ENCODE peak calls at places on chromosomes 7 and 10, in eight cellular contexts. E is retinal pigment epithelial cell, N is H1, P is A549, W is ascending aorta, F is tibial artery, O is upper lobe of right lung, U is foreskin fibroblast. V is an unnamed sample.

GRCh38 chr7:30252885-30253795 is 31.3 kb upstream of the ZNRF2 start:
- DNase-seq in E (peak), N (no peak), P (no peak), W (no peak), F (peak), O (peak), U (no peak), V (no peak)

GRCh38 chr10:21100871-21101514 is 203.9 kb upstream of the NEBL start:
- DNase-seq in E (no peak), N (no peak), P (no peak), W (no peak), F (no peak), O (no peak), U (peak), V (peak)

GRCh38 chr10:86579883-86580548 is 58.4 kb upstream of the WAPL start:
- DNase-seq in E (no peak), N (no peak), P (no peak), W (no peak), F (no peak), O (no peak), U (no peak), V (no peak)

GRCh38 chr10:93413252-93413689 is 68.9 kb downstream of the MYOF start:
- DNase-seq in E (no peak), N (no peak), P (no peak), W (no peak), F (no peak), O (no peak), U (peak), V (no peak)

GRCh38 chr7:12923971-12924370 is 236.5 kb downstream of the ARL4A start:
- DNase-seq in E (no peak), N (no peak), P (no peak), W (no peak), F (no peak), O (no peak), U (peak), V (no peak)

GRCh38 chr7:155950898-155951553 is 138.8 kb upstream of the SHH start:
- DNase-seq in E (no peak), N (no peak), P (peak), W (no peak), F (no peak), O (no peak), U (no peak), V (no peak)

GRCh38 chr7:149794665-149795064 is 21.3 kb upstream of the ZNF467 start:
- DNase-seq in E (no peak), N (no peak), P (no peak), W (no peak), F (no peak), O (no peak), U (no peak), V (no peak)

GRCh38 chr7:5755704-5756131 is 25.7 kb downstream of the RNF216 start:
- DNase-seq in E (no peak), N (no peak), P (no peak), W (no peak), F (no peak), O (no peak), U (peak), V (peak)

GRCh38 chr7:7595451-7595850 is 28.8 kb downstream of the MIOS start:
- DNase-seq in E (no peak), N (no peak), P (peak), W (no peak), F (no peak), O (no peak), U (no peak), V (peak)

GRCh38 chr7:155705656-155706360 is 61.3 kb downstream of the RBM33 start:
- DNase-seq in E (no peak), N (no peak), P (no peak), W (no peak), F (no peak), O (no peak), U (no peak), V (no peak)

GRCh38 chr7:155490697-155491628 is 33.0 kb downstream of the EN2 start:
- DNase-seq in E (no peak), N (no peak), P (no peak), W (no peak), F (no peak), O (peak), U (no peak), V (peak)

GRCh38 chr7:26492816-26493215 is 201.2 kb downstream of the SNX10 start:
- DNase-seq in E (no peak), N (no peak), P (no peak), W (no peak), F (no peak), O (no peak), U (no peak), V (no peak)

GRCh38 chr7:7944619-7945282 is 23.8 kb upstream of the GLCCI1 start:
- DNase-seq in E (no peak), N (no peak), P (no peak), W (no peak), F (no peak), O (no peak), U (no peak), V (no peak)

GRCh38 chr10:11908536-11908935 is 85.4 kb downstream of the PROSER2 start:
- DNase-seq in E (no peak), N (no peak), P (no peak), W (no peak), F (peak), O (no peak), U (no peak), V (no peak)

GRCh38 chr7:91940171-91940570 is 491 bp upstream of the AKAP9 start:
- DNase-seq in E (no peak), N (no peak), P (peak), W (no peak), F (no peak), O (no peak), U (peak), V (peak)

GRCh38 chr7:139936760-139937310 is 107.8 kb downstream of the TBXAS1 start:
- DNase-seq in E (no peak), N (no peak), P (no peak), W (no peak), F (no peak), O (no peak), U (peak), V (peak)

GRCh38 chr10:116336866-116337265 is 12.6 kb downstream of the CCDC172 start:
- DNase-seq in E (no peak), N (no peak), P (no peak), W (no peak), F (no peak), O (no peak), U (no peak), V (no peak)

GRCh38 chr7:122833888-122834570 is 52.2 kb downstream of the CADPS2 start:
- DNase-seq in E (no peak), N (no peak), P (no peak), W (no peak), F (no peak), O (no peak), U (no peak), V (no peak)

GRCh38 chr7:157771-158251 is 34.6 kb upstream of the FAM20C start:
- DNase-seq in E (no peak), N (no peak), P (no peak), W (no peak), F (no peak), O (peak), U (no peak), V (no peak)

GRCh38 chr10:59465089-59465488 is 102.7 kb upstream of the FAM13C start:
- DNase-seq in E (no peak), N (no peak), P (no peak), W (no peak), F (no peak), O (no peak), U (peak), V (peak)

GRCh38 chr10:57948796-57949195 is 318.9 kb downstream of the IPMK start:
- DNase-seq in E (no peak), N (no peak), P (no peak), W (no peak), F (no peak), O (no peak), U (peak), V (no peak)

GRCh38 chr7:21773326-21773725 is 172.4 kb downstream of the CDCA7L start:
- DNase-seq in E (no peak), N (no peak), P (no peak), W (no peak), F (no peak), O (no peak), U (no peak), V (no peak)

GRCh38 chr10:13462551-13462950 is 66.3 kb downstream of the BEND7 start:
- DNase-seq in E (no peak), N (no peak), P (no peak), W (no peak), F (no peak), O (no peak), U (peak), V (no peak)

GRCh38 chr10:5510281-5511072 is 11.1 kb upstream of the CALML5 start:
- DNase-seq in E (no peak), N (no peak), P (no peak), W (no peak), F (peak), O (peak), U (peak), V (peak)

GRCh38 chr10:22148956-22149355 is 68.9 kb downstream of the EBLN1 start:
- DNase-seq in E (peak), N (no peak), P (no peak), W (no peak), F (no peak), O (no peak), U (peak), V (peak)

GRCh38 chr10:43942096-43942885 is 293.6 kb upstream of the ZNF32 start:
- DNase-seq in E (no peak), N (no peak), P (no peak), W (no peak), F (no peak), O (peak), U (peak), V (peak)

GRCh38 chr7:91286432-91286831 is 22.2 kb downstream of the FZD1 start:
- DNase-seq in E (no peak), N (no peak), P (no peak), W (no peak), F (no peak), O (no peak), U (no peak), V (no peak)

GRCh38 chr10:130480491-130480890 is 344.3 kb downstream of the GLRX3 start:
- DNase-seq in E (no peak), N (no peak), P (no peak), W (no peak), F (peak), O (peak), U (no peak), V (no peak)

DNA sequence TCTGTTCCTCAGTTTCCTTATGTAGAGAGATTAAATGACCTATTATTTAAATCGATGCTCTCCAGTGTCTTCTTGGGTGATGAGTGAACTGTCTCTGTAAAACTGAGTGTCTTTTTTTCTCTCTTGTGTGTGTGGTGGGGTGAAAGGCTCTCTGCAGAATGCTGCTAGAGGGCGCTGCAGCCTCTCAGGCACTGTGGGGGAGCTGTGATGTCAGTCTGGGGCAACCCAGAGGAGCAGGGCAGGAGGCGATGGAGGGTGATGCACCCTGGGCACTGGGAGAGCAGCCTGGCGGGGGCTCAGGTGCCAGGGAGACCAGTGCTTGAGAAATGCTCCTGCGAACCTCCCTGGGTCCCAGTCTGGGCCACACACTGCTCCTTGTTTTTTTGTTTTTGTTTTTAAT is 110.1 kb upstream of the POM121L12 start:
- DNase-seq in E (no peak), N (peak), P (no peak), W (no peak), F (no peak), O (no peak), U (no peak), V (no peak)
- TF ChIP-seq CTCF in E (no peak), N (peak), P (no peak), W (no peak), F (no peak), O (no peak), U (no peak), V (no peak)

GRCh38 chr10:98361131-98361633 is 53.8 kb downstream of the PYROXD2 start:
- DNase-seq in E (peak), N (no peak), P (no peak), W (peak), F (peak), O (peak), U (peak), V (peak)
- H3K4me3 ChIP-seq in E (no peak), N (no peak), P (no peak), W (no peak), F (peak), O (no peak), U (peak), V (peak)

GRCh38 chr7:48099781-48100180 is 10.7 kb downstream of the UPP1 start:
- DNase-seq in E (no peak), N (no peak), P (no peak), W (no peak), F (no peak), O (no peak), U (no peak), V (no peak)

GRCh38 chr7:48105045-48105444 is 16.0 kb downstream of the UPP1 start:
- DNase-seq in E (no peak), N (no peak), P (no peak), W (no peak), F (no peak), O (no peak), U (no peak), V (no peak)

GRCh38 chr7:48101352-48101751 is 12.3 kb downstream of the UPP1 start:
- DNase-seq in E (no peak), N (no peak), P (no peak), W (no peak), F (no peak), O (no peak), U (no peak), V (no peak)

GRCh38 chr7:48102530-48102929 is 13.5 kb downstream of the UPP1 start:
- DNase-seq in E (no peak), N (no peak), P (no peak), W (no peak), F (no peak), O (no peak), U (no peak), V (no peak)

GRCh38 chr7:48101880-48102448 is 12.9 kb downstream of the UPP1 start:
- DNase-seq in E (no peak), N (no peak), P (no peak), W (no peak), F (no peak), O (no peak), U (no peak), V (no peak)
- TF ChIP-seq CTCF in E (peak), N (peak), P (peak), W (no peak), F (no peak), O (peak), U (no peak), V (peak)

DNA sequence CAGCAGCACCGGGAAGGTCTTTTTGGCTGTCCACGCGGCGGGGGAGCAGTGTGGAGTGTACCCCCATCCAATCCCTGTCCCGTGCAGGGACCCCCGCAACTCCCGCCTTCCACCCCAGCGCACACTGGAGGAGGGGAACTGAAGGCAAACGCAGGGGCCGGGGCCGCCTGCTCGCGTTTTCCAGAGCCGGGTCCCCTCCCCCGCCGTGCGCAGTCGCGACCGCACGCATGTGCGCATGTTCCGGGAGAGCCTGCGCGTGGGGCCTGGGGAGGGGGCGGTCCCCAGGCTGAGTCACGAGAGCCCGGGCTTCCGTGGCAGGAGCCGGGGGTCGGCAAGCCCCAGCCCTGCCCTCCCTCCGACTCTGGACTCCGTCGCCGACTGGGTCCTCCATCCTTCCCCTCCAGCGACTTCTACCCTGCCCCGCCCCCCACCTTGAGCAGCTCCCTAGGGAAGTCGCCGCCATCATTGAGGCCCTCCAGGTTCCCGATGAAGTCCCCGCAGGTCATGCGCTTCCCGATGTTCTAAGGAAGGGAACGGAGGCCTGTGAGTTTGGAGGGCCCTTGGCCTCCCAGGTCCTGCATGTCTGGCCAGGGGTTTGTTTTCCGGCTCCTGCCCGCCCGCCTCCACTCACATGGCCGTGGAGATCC is 8.0 kb downstream of the PSD start:
- DNase-seq in E (no peak), N (no peak), P (no peak), W (no peak), F (no peak), O (peak), U (peak), V (no peak)
- H3K4me3 ChIP-seq in E (peak), N (peak), P (peak), W (peak), F (no peak), O (peak), U (peak), V (peak)

GRCh38 chr10:847868-848267 is 83.6 kb downstream of the LARP4B start:
- DNase-seq in E (no peak), N (no peak), P (no peak), W (no peak), F (no peak), O (no peak), U (no peak), V (no peak)
- TF ChIP-seq CTCF in E (peak), N (peak), P (no peak), W (no peak), F (no peak), O (no peak), U (peak), V (peak)

DNA sequence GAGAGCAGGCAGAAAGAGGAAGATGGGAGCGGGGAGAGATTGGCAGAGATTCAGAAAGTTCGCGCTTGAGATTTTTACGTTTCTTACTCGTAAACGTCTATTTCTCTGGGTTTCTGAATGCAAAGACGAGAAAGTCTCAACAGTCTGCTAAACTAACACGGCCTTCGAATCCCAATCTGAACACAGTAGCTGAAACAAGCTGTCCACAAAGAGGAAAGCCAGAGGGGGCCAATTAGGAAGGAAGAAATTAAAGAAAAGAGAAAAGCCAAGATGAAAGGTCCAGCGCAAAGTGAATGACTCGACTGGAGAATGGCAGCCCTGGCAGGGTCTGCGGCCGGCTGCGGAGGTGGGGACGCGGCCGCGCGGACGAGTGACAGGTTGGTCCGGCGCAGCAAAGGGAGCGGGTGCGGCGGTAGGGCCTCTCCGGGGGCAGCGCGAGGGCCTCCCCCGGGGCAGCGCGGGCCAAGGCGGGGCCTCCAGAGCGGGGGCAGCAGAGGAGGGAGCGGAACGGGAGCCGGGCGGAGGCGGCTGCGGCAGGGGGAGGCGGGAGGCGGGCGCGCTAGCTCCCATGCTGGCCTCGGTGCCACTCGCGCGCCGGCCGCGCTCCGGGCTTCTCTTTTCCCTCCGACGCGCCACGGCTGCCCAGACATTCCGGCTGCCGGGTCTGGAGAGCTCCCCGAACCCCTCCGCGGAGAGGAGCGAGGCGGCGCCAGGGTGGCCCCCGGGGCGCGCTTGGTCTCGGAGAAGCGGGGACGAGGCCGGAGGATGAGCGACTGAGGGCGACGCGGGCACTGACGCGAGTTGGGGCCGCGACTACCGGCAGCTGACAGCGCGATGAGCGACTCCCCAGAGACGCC is at the start of gene VWC2:
- DNase-seq in E (no peak), N (no peak), P (no peak), W (no peak), F (no peak), O (no peak), U (no peak), V (no peak)
- H3K4me3 ChIP-seq in E (no peak), N (peak), P (no peak), W (peak), F (peak), O (peak), U (no peak), V (no peak)

DNA sequence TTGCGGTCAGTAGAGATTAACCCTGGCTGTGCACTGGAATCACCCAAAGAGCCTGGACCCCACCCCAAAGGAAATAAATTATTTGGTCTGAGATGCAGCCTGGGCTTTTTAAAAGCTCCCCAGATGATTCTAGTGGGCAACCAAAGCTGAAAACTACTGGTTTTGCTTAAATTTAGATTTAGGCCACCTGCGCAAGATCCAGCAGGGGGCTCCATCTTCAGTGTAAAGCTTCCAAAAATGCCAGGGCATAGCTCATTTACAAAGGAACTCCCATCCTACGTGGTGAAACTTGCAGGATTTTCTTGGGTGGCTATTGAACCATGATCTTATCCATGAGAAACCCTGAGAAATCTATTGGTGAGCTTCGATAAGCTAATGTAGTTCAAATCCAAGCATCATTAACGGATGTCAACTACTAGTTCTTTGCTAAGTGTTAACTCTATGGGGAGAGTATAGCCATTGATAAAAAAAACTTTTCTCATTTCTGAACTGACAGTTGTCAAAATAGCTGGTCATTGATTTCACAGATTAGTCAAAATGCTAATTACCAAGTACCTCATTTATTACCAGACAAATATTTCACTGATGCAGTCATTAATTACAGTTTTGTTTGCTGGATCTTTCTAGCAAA is 315.3 kb downstream of the LHFPL3 start:
- DNase-seq in E (no peak), N (peak), P (peak), W (no peak), F (no peak), O (no peak), U (peak), V (peak)
- TF ChIP-seq CTCF in E (peak), N (peak), P (peak), W (no peak), F (no peak), O (peak), U (peak), V (peak)

GRCh38 chr7:100791881-100792666 is 35.2 kb downstream of the EPHB4 start:
- DNase-seq in E (no peak), N (no peak), P (no peak), W (no peak), F (no peak), O (no peak), U (no peak), V (no peak)
- H3K4me3 ChIP-seq in E (no peak), N (no peak), P (no peak), W (no peak), F (no peak), O (no peak), U (no peak), V (no peak)